ENCODE peak calls at places on chromosome 3, in four cellular contexts. F, O, H and N are unnamed samples.
A peak's percentile ranks its signal among the peaks of the same experiment; 100 is the strongest.

GRCh38 chr3:12303532-12303931 is 14.7 kb downstream of the PPARG start:
- DNase-seq in O (no peak), H (no peak), F (no peak), N (no peak)

GRCh38 chr3:188975612-188976314 is 196.0 kb upstream of the TPRG1 start:
- DNase-seq in H (no peak), F (no peak), O (no peak), N (no peak)

GRCh38 chr3:138909904-138910303 is 37.0 kb downstream of the FOXL2 start:
- DNase-seq in H (no peak), O (no peak), F (no peak), N (no peak)

GRCh38 chr3:71063768-71064287 is 519.7 kb downstream of the FOXP1 start:
- DNase-seq in O (peak; percentile 72), F (no peak), H (peak; percentile 59), N (peak; percentile 33)

GRCh38 chr3:120559228-120560061 is 36.7 kb upstream of the NDUFB4 start:
- DNase-seq in O (peak; percentile 81), H (no peak), F (no peak), N (peak; percentile 63)

GRCh38 chr3:165466856-165467255 is 270.7 kb upstream of the SLITRK3 start:
- DNase-seq in F (no peak), H (no peak), O (no peak), N (no peak)

GRCh38 chr3:188231454-188231853 is 77.5 kb downstream of the LPP start:
- DNase-seq in H (no peak), O (no peak), F (no peak), N (no peak)

GRCh38 chr3:115838786-115839185 is 215.5 kb downstream of the GAP43 start:
- DNase-seq in F (no peak), O (no peak), H (no peak), N (no peak)

GRCh38 chr3:4290272-4290893 is 12.8 kb upstream of the SETMAR start:
- DNase-seq in O (peak; percentile 30), H (peak; percentile 37), F (peak; percentile 18), N (peak; percentile 30)

GRCh38 chr3:14548321-14548729 is 8.2 kb upstream of the GRIP2 start:
- DNase-seq in H (peak; percentile 56), O (peak; percentile 88), F (peak; percentile 65), N (peak; percentile 88)

GRCh38 chr3:68336042-68336441 is 596.3 kb downstream of the TAFA4 start:
- DNase-seq in H (no peak), F (no peak), O (no peak), N (no peak)

GRCh38 chr3:130258532-130258952 is 86.9 kb upstream of the COL6A5 start:
- DNase-seq in F (no peak), H (no peak), O (no peak), N (no peak)

GRCh38 chr3:173700336-173700735 is 302.8 kb downstream of the NLGN1 start:
- DNase-seq in H (no peak), F (no peak), O (no peak), N (no peak)

GRCh38 chr3:109687626-109688025 is 350.3 kb upstream of the DPPA4 start:
- DNase-seq in H (no peak), O (peak; percentile 63), F (no peak), N (no peak)

GRCh38 chr3:139448104-139448503 is 28.2 kb downstream of the RBP2 start:
- DNase-seq in O (no peak), F (no peak), H (no peak), N (no peak)

DNA sequence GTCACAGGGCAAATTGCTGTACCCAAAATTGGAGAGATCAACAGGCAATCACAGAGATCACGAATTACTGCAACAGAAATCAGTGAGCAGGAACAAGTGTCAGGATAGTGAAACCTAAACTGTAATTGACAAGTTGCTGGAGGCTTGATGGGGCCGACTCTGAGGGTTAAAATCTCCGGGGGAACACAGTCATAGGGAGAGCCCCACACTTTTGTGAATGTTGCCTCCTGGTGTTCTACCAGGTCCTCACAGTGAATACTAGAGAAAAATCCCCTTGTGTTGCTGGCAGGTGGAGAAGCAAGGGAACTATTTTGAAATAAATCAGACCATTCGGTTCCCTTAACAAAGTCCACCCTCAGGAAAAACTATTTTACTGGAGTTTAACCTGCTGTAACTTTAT is 697.5 kb upstream of the CBLB start:
- DNase-seq in H (no peak), F (peak; percentile 35), O (peak; percentile 53), N (no peak)
- TF ChIP-seq CTCF in H (no peak), F (peak; percentile 40), O (peak; percentile 36), N (no peak)

DNA sequence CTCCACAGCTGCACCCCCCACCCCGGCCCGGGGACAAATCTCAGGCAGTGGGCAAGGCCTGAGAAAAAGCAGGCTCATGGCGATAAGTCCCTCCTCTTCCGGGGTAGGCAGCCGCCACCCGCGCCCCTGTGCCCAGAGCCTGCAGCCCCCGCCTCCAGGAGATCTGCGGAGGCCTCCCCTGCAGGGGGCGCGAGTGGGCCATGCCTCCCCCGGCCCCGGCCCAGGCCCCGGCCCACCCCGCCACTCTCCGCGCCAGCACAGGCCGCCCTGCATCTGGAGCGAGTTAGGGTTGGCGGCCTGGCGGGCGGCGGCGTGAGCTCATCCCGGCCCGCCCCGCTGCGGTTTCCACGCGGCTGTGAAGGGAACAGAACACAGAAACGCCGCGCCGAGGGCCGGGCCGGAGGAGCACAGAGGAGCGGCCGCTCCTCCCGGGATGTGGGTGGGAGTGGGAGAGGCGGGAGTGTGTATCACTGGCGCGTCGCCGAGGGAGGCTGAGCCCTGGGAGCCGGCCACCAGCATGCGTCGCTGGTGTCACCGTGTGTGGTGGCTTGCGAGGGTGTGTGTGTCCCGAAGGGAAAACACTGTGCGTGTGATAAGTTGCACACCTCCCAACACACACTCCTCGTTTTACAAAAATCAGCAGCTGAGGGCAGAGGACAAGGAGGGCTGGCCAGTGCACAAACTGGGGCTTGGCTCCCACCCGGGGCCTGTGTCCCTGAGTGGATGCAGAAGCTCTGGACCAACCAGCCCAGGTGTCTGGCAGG is 17.2 kb downstream of the MYL3 start:
- DNase-seq in H (peak; percentile 71), F (peak; percentile 85), O (peak; percentile 81), N (peak; percentile 78)
- TF ChIP-seq CTCF in H (peak; percentile 46), F (peak; percentile 50), O (peak; percentile 53), N (peak; percentile 40)

GRCh38 chr3:112437146-112438022 is 61.9 kb downstream of the BTLA start:
- DNase-seq in H (no peak), F (peak; percentile 35), O (peak; percentile 4), N (no peak)
- TF ChIP-seq CTCF in H (no peak), F (peak; percentile 12), O (peak; percentile 47), N (peak; percentile 51)

DNA sequence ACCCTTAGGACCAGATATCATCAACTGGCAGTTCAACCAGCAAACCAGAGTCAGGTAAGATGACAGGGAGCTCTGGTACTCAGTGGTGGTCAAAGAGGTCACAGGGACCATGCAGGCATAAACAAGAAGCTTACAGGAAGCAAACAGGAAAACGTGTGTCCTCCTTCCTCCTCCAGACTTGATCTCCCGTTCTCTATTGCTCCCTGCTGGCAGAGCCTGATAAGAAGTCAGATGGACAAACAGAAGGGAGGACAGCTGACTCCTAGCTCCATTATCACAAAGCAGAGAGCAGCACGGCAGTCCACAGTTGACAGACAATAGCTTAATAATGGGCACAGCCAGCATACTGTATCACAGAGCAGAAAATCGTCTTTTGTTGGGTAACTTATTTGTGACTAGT is 156.5 kb upstream of the SLC2A2 start:
- DNase-seq in H (peak; percentile 33), O (no peak), F (no peak), N (peak; percentile 51)
- TF ChIP-seq CTCF in H (peak; percentile 15), O (peak; percentile 17), F (no peak), N (peak; percentile 52)

DNA sequence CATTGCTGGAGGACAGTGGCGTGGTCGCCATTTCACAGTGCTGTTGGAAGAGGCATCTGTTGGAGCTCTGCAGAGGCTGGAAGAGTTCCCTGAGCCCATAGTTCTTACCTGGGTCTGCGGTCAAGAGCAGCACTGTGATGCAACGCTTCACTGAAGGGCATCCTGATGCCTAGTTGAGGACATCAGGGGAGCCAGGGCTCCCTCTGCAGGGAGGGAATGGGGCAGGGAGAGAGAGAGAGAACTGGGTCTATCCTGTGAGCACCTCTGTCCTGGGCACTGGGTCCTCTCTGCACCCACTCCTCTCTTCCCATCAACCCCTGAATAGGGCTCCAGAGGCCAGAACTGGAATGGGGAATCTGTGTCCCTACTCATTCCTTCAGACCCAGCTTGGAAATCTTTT is 23.9 kb upstream of the MOBP start:
- DNase-seq in O (no peak), H (no peak), F (no peak), N (peak; percentile 40)
- TF ChIP-seq CTCF in O (peak; percentile 19), H (no peak), F (no peak), N (peak; percentile 73)

GRCh38 chr3:44661189-44661588 is 12.7 kb downstream of the ZNF35 start:
- DNase-seq in H (no peak), F (no peak), O (no peak), N (no peak)
- TF ChIP-seq CTCF in H (no peak), F (no peak), O (peak; percentile 35), N (peak; percentile 26)

DNA sequence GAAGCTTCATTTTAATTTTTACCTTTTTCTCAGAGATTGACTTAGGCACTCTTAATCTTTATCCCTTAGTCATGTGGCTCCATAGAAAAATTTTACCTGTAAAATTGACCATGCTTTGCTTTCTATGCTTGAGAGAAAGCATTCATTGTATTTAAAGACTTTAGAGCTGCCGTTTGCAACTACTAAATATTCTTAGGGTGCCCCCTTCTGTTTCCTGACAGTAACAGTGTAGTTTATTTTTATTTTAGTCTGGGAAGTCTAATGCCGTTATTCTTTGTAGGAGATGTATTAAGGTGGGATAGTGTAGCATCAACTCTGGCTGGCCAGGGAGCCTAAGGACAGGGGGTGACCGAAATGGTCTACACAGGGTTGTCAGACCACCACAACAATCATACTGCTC is 84.5 kb upstream of the SYNPR start:
- DNase-seq in H (no peak), F (no peak), O (peak; percentile 64), N (no peak)
- TF ChIP-seq CTCF in H (peak; percentile 30), F (no peak), O (peak; percentile 84), N (peak; percentile 22)

GRCh38 chr3:127593187-127593586 is 2.7 kb upstream of the TPRA1 start:
- DNase-seq in O (no peak), H (no peak), F (no peak), N (no peak)

GRCh38 chr3:127588675-127589577 is 1.6 kb downstream of the TPRA1 start:
- DNase-seq in F (no peak), H (no peak), O (peak; percentile 28), N (no peak)

GRCh38 chr3:127590282-127590592 is 296 bp downstream of the TPRA1 start:
- DNase-seq in F (peak; percentile 64), H (peak; percentile 40), O (no peak), N (no peak)

GRCh38 chr3:127589600-127590281 is 792 bp downstream of the TPRA1 start:
- DNase-seq in O (peak; percentile 55), H (peak; percentile 34), F (no peak), N (no peak)

DNA sequence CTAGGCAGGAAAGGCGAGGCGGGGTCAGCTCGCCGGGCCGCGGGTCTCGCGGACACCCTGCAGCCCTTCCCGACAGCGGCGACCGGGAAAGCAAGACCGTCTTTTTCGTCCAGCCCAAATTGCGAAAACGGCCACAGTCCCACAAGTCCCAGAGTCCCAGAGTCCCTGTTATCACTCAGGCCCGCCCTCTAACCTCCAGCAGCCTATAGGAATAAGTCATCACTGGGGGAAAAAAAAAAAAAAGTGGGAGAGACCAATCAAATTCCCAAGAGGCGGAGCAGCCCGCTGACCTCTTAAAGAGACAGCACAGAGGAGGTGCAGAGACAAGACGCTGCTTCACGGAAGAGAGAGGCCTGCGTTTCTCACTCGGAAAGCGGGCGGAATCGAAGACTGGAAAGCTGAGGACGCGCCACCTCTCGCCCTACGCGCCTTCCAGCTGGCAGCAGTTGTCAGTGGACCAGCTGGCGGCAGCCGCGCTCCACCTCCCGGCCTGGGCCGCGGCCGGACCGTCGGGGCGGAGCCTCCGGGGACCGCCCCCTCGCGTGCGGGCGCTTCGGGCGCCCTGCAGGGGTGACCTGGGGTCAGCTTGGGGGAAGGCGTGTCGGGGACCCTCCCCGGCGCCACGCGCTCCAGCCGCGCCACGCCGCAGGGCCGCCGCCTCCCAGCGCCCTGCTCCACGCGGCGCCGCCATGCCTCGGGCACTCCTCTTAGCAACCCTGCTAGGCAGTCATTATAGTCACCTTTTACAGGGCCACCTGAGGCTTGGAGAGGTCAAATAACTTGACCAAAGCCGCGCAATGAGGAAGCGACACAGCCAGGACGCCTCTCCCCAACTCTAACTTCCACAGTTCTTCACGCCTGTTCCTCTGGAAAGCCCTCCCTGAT is at the start of gene TPRA1:
- DNase-seq in H (peak; percentile 91), O (peak; percentile 97), F (peak; percentile 96), N (peak; percentile 94)
- TF ChIP-seq CTCF in H (no peak), O (peak; percentile 19), F (peak; percentile 32), N (peak; percentile 53)